ENCODE peak calls at places on chromosomes 13 and 19, in four cellular contexts. R, X, U and N are unnamed samples.
A peak's percentile ranks its signal among the peaks of the same experiment; 100 is the strongest.

GRCh38 chr13:62193919-62194318 is 778.3 kb upstream of the PCDH20 start:
- DNase-seq in R (peak; percentile 46), X (no peak), U (no peak), N (no peak)

GRCh38 chr19:2230807-2231533 is 5.2 kb downstream of the PLEKHJ1 start:
- DNase-seq in R (no peak), X (no peak), U (no peak), N (no peak)

GRCh38 chr13:106986033-106986484 is 418.1 kb upstream of the ARGLU1 start:
- DNase-seq in R (no peak), X (peak; percentile 72), U (no peak), N (peak; percentile 84)

GRCh38 chr13:110129539-110130186 is 177.3 kb downstream of the COL4A1 start:
- DNase-seq in R (no peak), X (no peak), U (no peak), N (no peak)

GRCh38 chr19:16017138-16017490 is 59.2 kb upstream of the TPM4 start:
- DNase-seq in R (no peak), X (no peak), U (no peak), N (no peak)

GRCh38 chr13:39913339-39913738 is 257.9 kb downstream of the COG6 start:
- DNase-seq in R (no peak), X (no peak), U (no peak), N (no peak)

GRCh38 chr19:33501957-33502356 is 19.6 kb downstream of the PEPD start:
- DNase-seq in R (no peak), X (no peak), U (no peak), N (no peak)

GRCh38 chr13:76222511-76222910 is 586.4 kb downstream of the LMO7 start:
- DNase-seq in R (no peak), X (no peak), U (no peak), N (no peak)

GRCh38 chr19:10979950-10980349 is 19.1 kb downstream of the SMARCA4 start:
- DNase-seq in R (no peak), X (no peak), U (no peak), N (no peak)

GRCh38 chr13:23813635-23814034 is 75.6 kb downstream of the MIPEP start:
- DNase-seq in R (no peak), X (no peak), U (no peak), N (no peak)

GRCh38 chr19:2048104-2048958 is 2.7 kb downstream of the MKNK2 start:
- DNase-seq in R (no peak), X (no peak), U (no peak), N (no peak)

GRCh38 chr13:113034451-113035208 is 65.6 kb downstream of the MCF2L start:
- DNase-seq in R (peak; percentile 51), X (peak; percentile 36), U (peak; percentile 70), N (no peak)

GRCh38 chr19:11265785-11266236 is 3.5 kb upstream of the DOCK6 start:
- DNase-seq in R (peak; percentile 44), X (peak; percentile 85), U (no peak), N (no peak)

GRCh38 chr13:41931337-41931736 is 29.6 kb downstream of the VWA8 start:
- DNase-seq in R (no peak), X (no peak), U (no peak), N (no peak)

GRCh38 chr13:30196025-30196424 is 111.3 kb downstream of the KATNAL1 start:
- DNase-seq in R (peak; percentile 81), X (peak; percentile 33), U (no peak), N (peak; percentile 28)

GRCh38 chr13:67070306-67070705 is 159.8 kb downstream of the PCDH9 start:
- DNase-seq in R (no peak), X (no peak), U (no peak), N (no peak)

GRCh38 chr19:35223084-35223790 is 5.3 kb downstream of the FAM187B start:
- DNase-seq in R (no peak), X (no peak), U (no peak), N (no peak)

GRCh38 chr13:27920677-27921420 is 1.0 kb downstream of the PDX1 start:
- DNase-seq in R (no peak), X (no peak), U (no peak), N (no peak)

GRCh38 chr19:57620673-57621348 is 6.8 kb downstream of the ZNF134 start:
- DNase-seq in R (peak; percentile 30), X (no peak), U (no peak), N (no peak)

GRCh38 chr13:113997845-113998751 is 24.2 kb upstream of the C13orf46 start:
- DNase-seq in R (no peak), X (peak; percentile 64), U (no peak), N (no peak)

GRCh38 chr13:51811920-51812328 is 8.0 kb upstream of the DHRS12 start:
- DNase-seq in R (peak; percentile 44), X (no peak), U (no peak), N (no peak)

GRCh38 chr13:51645154-51645650 is 60.9 kb downstream of the WDFY2 start:
- DNase-seq in R (peak; percentile 45), X (no peak), U (no peak), N (no peak)

GRCh38 chr19:5153601-5154128 is 184.8 kb downstream of the KDM4B start:
- DNase-seq in R (no peak), X (no peak), U (no peak), N (no peak)

GRCh38 chr13:113179374-113180230 is 21.2 kb downstream of the PROZ start:
- DNase-seq in R (no peak), X (no peak), U (no peak), N (peak; percentile 54)

GRCh38 chr19:57438925-57439324 is 3.8 kb downstream of the ZNF749 start:
- DNase-seq in R (no peak), X (no peak), U (no peak), N (no peak)

GRCh38 chr13:62158520-62158919 is 742.9 kb upstream of the PCDH20 start:
- DNase-seq in R (no peak), X (no peak), U (no peak), N (no peak)

GRCh38 chr13:89982406-89983085 is 1364.9 kb upstream of the MIR17HG start:
- DNase-seq in R (no peak), X (no peak), U (no peak), N (no peak)

GRCh38 chr19:16330811-16331690 is 6.4 kb downstream of the KLF2 start:
- DNase-seq in R (peak; percentile 67), X (no peak), U (no peak), N (no peak)

GRCh38 chr13:39506559-39507390 is 96.2 kb downstream of the LHFPL6 start:
- DNase-seq in R (no peak), X (no peak), U (no peak), N (no peak)

GRCh38 chr19:9531933-9532332 is 6.5 kb downstream of the ZNF426 start:
- DNase-seq in R (peak; percentile 66), X (no peak), U (no peak), N (no peak)

GRCh38 chr13:38763446-38764381 is 76.8 kb downstream of the FREM2 start:
- DNase-seq in R (peak; percentile 19), X (peak; percentile 42), U (peak; percentile 69), N (peak; percentile 22)